ENCODE peak calls at places on chromosomes 4 and X, in four cellular contexts. One of them, this sample, is unnamed.

GRCh38 chrX:8191022-8191421 is 20.0 kb upstream of the VCX2 start:
- DNase-seq in H1: no peak
- DNase-seq in GM12878: no peak
- DNase-seq in HepG2: no peak
- DNase-seq in this sample: no peak

GRCh38 chrX:115226929-115227328 is 7.0 kb downstream of the LRCH2 start:
- DNase-seq in HepG2: peak
- DNase-seq in GM12878: no peak
- DNase-seq in H1: no peak
- DNase-seq in this sample: no peak

GRCh38 chr4:11512861-11513260 is 84.2 kb upstream of the HS3ST1 start:
- DNase-seq in GM12878: no peak
- DNase-seq in H1: no peak
- DNase-seq in HepG2: no peak
- DNase-seq in this sample: no peak

GRCh38 chrX:15988661-15989603 is 134.3 kb upstream of the AP1S2 start:
- DNase-seq in HepG2: no peak
- DNase-seq in H1: no peak
- DNase-seq in GM12878: no peak
- DNase-seq in this sample: no peak

GRCh38 chrX:54494970-54495813 is 842 bp downstream of the FGD1 start:
- DNase-seq in GM12878: no peak
- DNase-seq in HepG2: no peak
- DNase-seq in H1: peak
- DNase-seq in this sample: no peak

GRCh38 chrX:140712413-140713173 is 3.0 kb downstream of the LINC00632 start:
- DNase-seq in GM12878: no peak
- DNase-seq in H1: peak
- DNase-seq in HepG2: no peak
- DNase-seq in this sample: no peak

GRCh38 chrX:1534321-1535168 is 2.4 kb downstream of the P2RY8 start:
- DNase-seq in H1: peak
- DNase-seq in GM12878: no peak
- DNase-seq in HepG2: no peak
- DNase-seq in this sample: no peak

GRCh38 chr4:140233811-140234696 is 80.1 kb upstream of the MAML3 start:
- DNase-seq in GM12878: no peak
- DNase-seq in H1: no peak
- DNase-seq in HepG2: no peak
- DNase-seq in this sample: no peak

GRCh38 chr4:178316211-178316610 is 874.0 kb upstream of the AGA start:
- DNase-seq in H1: no peak
- DNase-seq in HepG2: no peak
- DNase-seq in GM12878: no peak
- DNase-seq in this sample: no peak

GRCh38 chr4:178339769-178340168 is 897.5 kb upstream of the AGA start:
- DNase-seq in HepG2: no peak
- DNase-seq in H1: no peak
- DNase-seq in GM12878: no peak
- DNase-seq in this sample: no peak

GRCh38 chr4:2928242-2929155 is 34.7 kb downstream of the NOP14 start:
- DNase-seq in HepG2: no peak
- DNase-seq in H1: no peak
- DNase-seq in GM12878: no peak
- DNase-seq in this sample: no peak

GRCh38 chr4:61489927-61490326 is 289.8 kb downstream of the ADGRL3 start:
- DNase-seq in GM12878: no peak
- DNase-seq in H1: no peak
- DNase-seq in HepG2: no peak
- DNase-seq in this sample: no peak

GRCh38 chrX:6941041-6941440 is 206.5 kb upstream of the STS start:
- DNase-seq in H1: no peak
- DNase-seq in HepG2: no peak
- DNase-seq in GM12878: no peak
- DNase-seq in this sample: no peak

GRCh38 chrX:128807367-128807766 is 715.9 kb downstream of the SMARCA1 start:
- DNase-seq in GM12878: no peak
- DNase-seq in H1: no peak
- DNase-seq in HepG2: no peak
- DNase-seq in this sample: no peak

GRCh38 chr4:112526061-112526460 is 10.1 kb upstream of the NEUROG2 start:
- DNase-seq in HepG2: no peak
- DNase-seq in GM12878: no peak
- DNase-seq in H1: no peak
- DNase-seq in this sample: no peak
- TF ChIP-seq RAD21 in HepG2: no peak
- TF ChIP-seq RAD21 in GM12878: no peak
- TF ChIP-seq RAD21 in H1: no peak
- TF ChIP-seq RAD21 in this sample: no peak

GRCh38 chr4:119706804-119707203 is 78.2 kb upstream of the PDE5A start:
- DNase-seq in HepG2: no peak
- DNase-seq in H1: no peak
- DNase-seq in GM12878: no peak
- DNase-seq in this sample: no peak
- TF ChIP-seq KDM1A in HepG2: no peak
- TF ChIP-seq KDM1A in H1: no peak
- TF ChIP-seq KDM1A in GM12878: no peak
- TF ChIP-seq KDM1A in this sample: no peak

DNA sequence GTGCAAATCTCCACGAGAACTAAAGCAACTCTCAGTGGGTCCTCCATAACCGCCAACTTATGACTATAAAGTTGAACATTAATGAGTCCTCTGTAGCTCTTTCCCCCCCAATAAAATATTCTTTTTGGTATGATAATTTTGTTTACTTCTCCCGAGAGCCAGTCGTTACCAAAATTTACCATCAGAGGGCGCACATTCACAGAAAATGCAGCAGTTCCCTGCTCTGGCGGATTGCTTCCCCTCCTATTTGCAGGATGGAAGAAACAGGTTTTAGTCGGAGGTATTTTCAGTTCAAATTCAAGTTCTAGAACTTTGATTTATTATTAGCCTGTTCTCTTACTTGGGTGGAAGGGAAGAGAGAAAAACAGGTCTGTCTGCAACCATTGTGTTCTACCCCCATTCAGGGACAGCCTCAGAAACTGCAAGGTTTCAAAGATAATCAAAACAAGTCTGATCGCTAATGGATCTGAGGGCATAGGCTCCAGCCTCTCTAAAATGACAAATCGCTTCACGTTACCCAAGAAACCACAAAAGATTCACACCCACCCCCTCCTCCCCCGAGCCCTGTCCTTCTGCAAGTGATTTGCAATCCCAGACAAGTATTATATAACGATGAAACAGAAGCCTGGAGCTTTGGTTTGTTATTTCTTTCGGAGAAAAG is 263.7 kb upstream of the RPS6KA3 start:
- DNase-seq in H1: peak
- DNase-seq in HepG2: peak
- DNase-seq in GM12878: peak
- DNase-seq in this sample: peak
- TF ChIP-seq YY1 in H1: no peak
- TF ChIP-seq YY1 in HepG2: no peak
- TF ChIP-seq YY1 in GM12878: peak
- TF ChIP-seq YY1 in this sample: no peak

GRCh38 chr4:101210331-101210730 is 137.0 kb downstream of the PPP3CA start:
- DNase-seq in GM12878: no peak
- DNase-seq in HepG2: no peak
- DNase-seq in H1: no peak
- DNase-seq in this sample: no peak

GRCh38 chr4:101205878-101206277 is 141.4 kb downstream of the PPP3CA start:
- DNase-seq in HepG2: no peak
- DNase-seq in H1: no peak
- DNase-seq in GM12878: peak
- DNase-seq in this sample: no peak

GRCh38 chr4:101208171-101208570 is 139.2 kb downstream of the PPP3CA start:
- DNase-seq in GM12878: no peak
- DNase-seq in HepG2: no peak
- DNase-seq in H1: no peak
- DNase-seq in this sample: no peak

GRCh38 chr4:101211146-101211553 is 136.2 kb downstream of the PPP3CA start:
- DNase-seq in GM12878: no peak
- DNase-seq in H1: no peak
- DNase-seq in HepG2: peak
- DNase-seq in this sample: no peak
- TF ChIP-seq RAD21 in GM12878: no peak
- TF ChIP-seq RAD21 in H1: no peak
- TF ChIP-seq RAD21 in HepG2: no peak
- TF ChIP-seq RAD21 in this sample: no peak

GRCh38 chr4:54661686-54662085 is 3.9 kb downstream of the KIT start:
- DNase-seq in HepG2: no peak
- DNase-seq in GM12878: no peak
- DNase-seq in H1: no peak
- DNase-seq in this sample: no peak

GRCh38 chr4:54659213-54660144 is 1.7 kb downstream of the KIT start:
- DNase-seq in HepG2: no peak
- DNase-seq in GM12878: no peak
- DNase-seq in H1: peak
- DNase-seq in this sample: peak

GRCh38 chr4:54661156-54661555 is 3.4 kb downstream of the KIT start:
- DNase-seq in H1: no peak
- DNase-seq in GM12878: no peak
- DNase-seq in HepG2: no peak
- DNase-seq in this sample: no peak

GRCh38 chr4:54660591-54660990 is 2.8 kb downstream of the KIT start:
- DNase-seq in HepG2: no peak
- DNase-seq in H1: no peak
- DNase-seq in GM12878: no peak
- DNase-seq in this sample: no peak

DNA sequence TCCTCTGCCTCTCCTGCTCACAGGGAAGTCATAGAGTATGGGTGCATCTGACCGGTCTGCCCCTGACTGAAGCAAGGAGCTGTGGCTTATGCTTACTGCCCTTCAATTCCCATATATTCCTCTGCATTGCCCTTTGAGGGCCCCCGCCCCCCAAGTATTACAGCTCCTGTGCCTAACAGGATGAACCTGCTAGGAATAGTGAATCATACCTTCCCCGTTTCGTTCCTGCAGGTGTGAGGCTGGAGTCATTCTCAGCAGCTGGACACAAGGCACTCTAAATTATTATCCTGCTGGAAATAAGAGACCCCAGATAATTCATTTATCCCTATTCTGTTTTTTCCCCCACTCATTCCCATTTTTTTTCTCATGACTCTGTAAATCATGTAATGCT is 2.4 kb downstream of the KIT start:
- DNase-seq in HepG2: no peak
- DNase-seq in H1: no peak
- DNase-seq in GM12878: no peak
- DNase-seq in this sample: no peak
- TF ChIP-seq KDM1A in HepG2: no peak
- TF ChIP-seq KDM1A in H1: no peak
- TF ChIP-seq KDM1A in GM12878: no peak
- TF ChIP-seq KDM1A in this sample: no peak

DNA sequence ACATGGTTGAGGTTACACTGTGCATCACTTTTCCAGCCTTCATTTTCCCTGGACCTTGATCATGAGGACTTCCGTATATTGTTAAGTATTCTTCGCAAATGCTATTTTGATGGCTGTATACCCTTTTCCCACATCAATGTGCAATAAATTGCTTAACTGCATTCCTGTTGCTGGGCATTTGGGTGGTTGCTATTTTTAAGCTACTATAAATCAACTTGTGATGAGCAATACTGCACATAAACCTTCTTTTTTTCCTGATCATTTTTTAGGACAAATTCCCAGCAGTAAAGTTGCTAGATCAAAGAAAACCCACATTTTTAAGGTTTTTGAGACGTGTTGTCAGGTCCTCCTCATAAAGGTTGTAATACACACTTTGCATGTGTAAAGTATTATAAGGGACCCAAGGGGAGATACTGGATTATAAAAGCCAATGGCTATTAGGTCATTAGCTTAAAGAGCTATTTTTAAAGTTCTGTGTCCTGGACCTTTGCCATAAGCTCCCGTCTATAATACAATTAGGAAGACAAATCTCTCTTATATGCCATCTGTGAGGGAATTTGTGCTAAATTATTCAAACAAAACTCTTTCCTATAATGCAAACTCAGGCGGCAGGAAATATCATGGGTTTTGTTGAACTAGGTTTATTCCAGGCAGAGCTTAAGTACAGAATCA is 35.6 kb downstream of the LIMCH1 start:
- DNase-seq in GM12878: no peak
- DNase-seq in HepG2: no peak
- DNase-seq in H1: no peak
- DNase-seq in this sample: no peak
- TF ChIP-seq YY1 in GM12878: no peak
- TF ChIP-seq YY1 in HepG2: no peak
- TF ChIP-seq YY1 in H1: no peak
- TF ChIP-seq YY1 in this sample: no peak

DNA sequence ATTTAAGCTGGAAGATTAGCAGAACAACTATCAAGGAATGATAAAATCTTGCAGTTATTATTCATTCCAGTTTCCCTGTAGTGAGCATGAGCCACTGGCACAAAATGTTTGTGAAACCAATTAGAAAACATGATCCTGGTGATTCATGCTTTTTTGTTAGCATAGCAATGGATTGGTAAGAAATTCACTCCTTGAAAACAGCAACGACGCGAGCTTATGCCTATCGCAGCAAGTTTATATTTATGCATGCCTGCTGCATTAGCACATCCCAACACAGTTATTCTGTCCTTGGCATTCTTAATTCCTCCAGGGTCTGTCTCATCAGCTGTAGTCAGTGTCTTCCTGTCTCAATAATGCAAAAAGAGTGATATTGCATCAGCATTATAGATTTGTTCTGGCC is 975.9 kb downstream of the STIM2 start:
- DNase-seq in H1: no peak
- DNase-seq in HepG2: no peak
- DNase-seq in GM12878: no peak
- DNase-seq in this sample: no peak
- TF ChIP-seq RAD21 in H1: no peak
- TF ChIP-seq RAD21 in HepG2: no peak
- TF ChIP-seq RAD21 in GM12878: no peak
- TF ChIP-seq RAD21 in this sample: no peak